ENCODE peak calls at places on chromosomes 6 and 20, in ten cellular contexts. X is transverse colon, C is adrenal gland, A is right lobe of liver, U is thyroid gland, T is ovary, L is heart left ventricle, B is IMR-90, P is spleen, K is gastrocnemius medialis. I is an unnamed sample.

GRCh38 chr6:88982720-88983119 is 19.3 kb upstream of the RNGTT start:
- DNase-seq in C (peak; percentile 59), A (peak; percentile 76), P (no peak), T (peak; percentile 75), L (peak; percentile 36), K (peak; percentile 69), B (peak; percentile 79), X (no peak), U (peak; percentile 53), I (no peak)

GRCh38 chr6:27777614-27778355 is 134.4 kb downstream of the OR2B2 start:
- DNase-seq in C (no peak), T (no peak), X (no peak), U (no peak), P (no peak), K (no peak), B (no peak), A (no peak), L (no peak), I (no peak)

GRCh38 chr6:53547815-53548496 is 3.1 kb upstream of the GCLC start:
- DNase-seq in T (peak; percentile 97), C (peak; percentile 98), L (peak; percentile 98), P (peak; percentile 99), K (peak; percentile 97), B (peak; percentile 97), U (peak; percentile 98), A (peak; percentile 99), X (peak; percentile 98), I (no peak)

GRCh38 chr6:138795809-138796469 is at the start of gene ECT2L:
- DNase-seq in P (peak; percentile 86), T (peak; percentile 63), K (no peak), U (peak; percentile 66), L (peak; percentile 84), B (no peak), X (peak; percentile 83), A (peak; percentile 49), C (peak; percentile 77), I (no peak)

GRCh38 chr6:155872961-155873360 is 417.3 kb upstream of the NOX3 start:
- DNase-seq in T (no peak), L (no peak), P (no peak), C (no peak), U (no peak), X (no peak), B (no peak), A (no peak), K (no peak), I (no peak)

GRCh38 chr6:7589949-7590917 is at the start of gene SNRNP48:
- DNase-seq in A (peak; percentile 95), B (peak; percentile 91), T (peak; percentile 95), C (peak; percentile 96), X (peak; percentile 96), P (peak; percentile 96), U (peak; percentile 98), L (peak; percentile 96), K (peak; percentile 93), I (no peak)

GRCh38 chr20:10077886-10078285 is 43.1 kb downstream of the ANKEF1 start:
- DNase-seq in L (no peak), B (no peak), A (no peak), P (no peak), T (no peak), X (no peak), U (no peak), C (no peak), K (no peak), I (no peak)

GRCh38 chr6:47182291-47182957 is 127.3 kb downstream of the TNFRSF21 start:
- DNase-seq in X (no peak), C (no peak), A (no peak), P (no peak), U (peak; percentile 41), T (no peak), B (no peak), L (no peak), K (no peak), I (no peak)

GRCh38 chr20:1423625-1424106 is 30.8 kb upstream of the FKBP1A start:
- DNase-seq in U (no peak), T (no peak), X (peak; percentile 65), A (no peak), K (no peak), P (no peak), B (peak; percentile 69), L (no peak), C (peak; percentile 47), I (no peak)

GRCh38 chr20:44083220-44083933 is 103.6 kb downstream of the JPH2 start:
- DNase-seq in C (no peak), L (peak; percentile 52), B (peak; percentile 58), K (peak; percentile 80), P (no peak), T (no peak), X (no peak), U (no peak), A (no peak), I (peak; percentile 54)

GRCh38 chr6:21586300-21586699 is 7.3 kb upstream of the SOX4 start:
- DNase-seq in P (no peak), U (no peak), C (no peak), A (no peak), X (no peak), B (no peak), T (no peak), L (no peak), K (no peak), I (no peak)

GRCh38 chr6:21586760-21587181 is 6.8 kb upstream of the SOX4 start:
- DNase-seq in L (no peak), B (no peak), T (no peak), A (no peak), C (no peak), X (no peak), K (no peak), P (no peak), U (no peak), I (no peak)

GRCh38 chr6:21588812-21589811 is 4.4 kb upstream of the SOX4 start:
- DNase-seq in P (peak; percentile 97), T (peak; percentile 91), A (peak; percentile 89), U (peak; percentile 86), B (peak; percentile 90), K (peak; percentile 44), L (peak; percentile 88), X (peak; percentile 91), C (peak; percentile 92), I (no peak)

GRCh38 chr6:21587925-21588811 is 5.4 kb upstream of the SOX4 start:
- DNase-seq in T (peak; percentile 75), B (peak; percentile 44), X (peak; percentile 69), C (peak; percentile 40), L (peak; percentile 55), A (no peak), K (no peak), P (peak; percentile 88), U (peak; percentile 33), I (no peak)

GRCh38 chr6:21587182-21587924 is 6.2 kb upstream of the SOX4 start:
- DNase-seq in T (peak; percentile 79), L (peak; percentile 58), B (peak; percentile 58), U (peak; percentile 56), P (peak; percentile 85), X (peak; percentile 72), C (peak; percentile 52), A (peak; percentile 62), K (peak; percentile 18), I (no peak)
- TF ChIP-seq POLR2A in T (peak; percentile 10), L (no peak), B (no peak), U (no peak), P (no peak), X (peak; percentile 56), C (peak; percentile 16), A (no peak), K (no peak), I (no peak)

GRCh38 chr20:59157961-59158541 is 5.6 kb upstream of the ZNF831 start:
- DNase-seq in K (no peak), P (no peak), B (no peak), C (no peak), L (no peak), U (no peak), T (no peak), A (no peak), X (no peak), I (no peak)

GRCh38 chr20:59161626-59162170 is 1.9 kb upstream of the ZNF831 start:
- DNase-seq in T (no peak), L (no peak), K (no peak), A (no peak), P (no peak), B (no peak), C (no peak), X (no peak), U (no peak), I (no peak)

GRCh38 chr20:59158673-59159072 is 4.9 kb upstream of the ZNF831 start:
- DNase-seq in C (no peak), U (no peak), T (no peak), A (no peak), L (no peak), K (no peak), X (no peak), B (no peak), P (no peak), I (peak; percentile 61)

GRCh38 chr20:59159091-59159821 is 4.4 kb upstream of the ZNF831 start:
- DNase-seq in B (no peak), X (peak; percentile 35), U (no peak), C (no peak), A (no peak), L (no peak), P (no peak), K (no peak), T (no peak), I (peak; percentile 77)

GRCh38 chr20:59159822-59160740 is 3.5 kb upstream of the ZNF831 start:
- DNase-seq in K (no peak), X (peak; percentile 40), L (no peak), B (no peak), A (no peak), T (no peak), C (no peak), P (no peak), U (no peak), I (peak; percentile 79)
- H3K27me3 ChIP-seq in K (peaks cover 3% of the 10 kb centered on the region), X (no peaks in the 10 kb centered on the region), L (peaks cover 10% of the 10 kb centered on the region), B (no peaks in the 10 kb centered on the region), A (no peaks in the 10 kb centered on the region), T (no peaks in the 10 kb centered on the region), C (peaks cover 5% of the 10 kb centered on the region), P (peaks cover 8% of the 10 kb centered on the region), U (no peaks in the 10 kb centered on the region), I (no peaks in the 10 kb centered on the region)

GRCh38 chr6:18264338-18265098 is at the start of gene DEK:
- DNase-seq in X (peak; percentile 89), L (peak; percentile 90), T (peak; percentile 90), C (peak; percentile 89), A (peak; percentile 90), P (peak; percentile 94), B (peak; percentile 81), K (peak; percentile 80), U (peak; percentile 88), I (no peak)
- TF ChIP-seq POLR2A in X (peak; percentile 30), L (no peak), T (peak; percentile 49), C (peak; percentile 62), A (peak; percentile 49), P (peak; percentile 27), B (peak; percentile 65), K (peak; percentile 58), U (no peak), I (no peak)

DNA sequence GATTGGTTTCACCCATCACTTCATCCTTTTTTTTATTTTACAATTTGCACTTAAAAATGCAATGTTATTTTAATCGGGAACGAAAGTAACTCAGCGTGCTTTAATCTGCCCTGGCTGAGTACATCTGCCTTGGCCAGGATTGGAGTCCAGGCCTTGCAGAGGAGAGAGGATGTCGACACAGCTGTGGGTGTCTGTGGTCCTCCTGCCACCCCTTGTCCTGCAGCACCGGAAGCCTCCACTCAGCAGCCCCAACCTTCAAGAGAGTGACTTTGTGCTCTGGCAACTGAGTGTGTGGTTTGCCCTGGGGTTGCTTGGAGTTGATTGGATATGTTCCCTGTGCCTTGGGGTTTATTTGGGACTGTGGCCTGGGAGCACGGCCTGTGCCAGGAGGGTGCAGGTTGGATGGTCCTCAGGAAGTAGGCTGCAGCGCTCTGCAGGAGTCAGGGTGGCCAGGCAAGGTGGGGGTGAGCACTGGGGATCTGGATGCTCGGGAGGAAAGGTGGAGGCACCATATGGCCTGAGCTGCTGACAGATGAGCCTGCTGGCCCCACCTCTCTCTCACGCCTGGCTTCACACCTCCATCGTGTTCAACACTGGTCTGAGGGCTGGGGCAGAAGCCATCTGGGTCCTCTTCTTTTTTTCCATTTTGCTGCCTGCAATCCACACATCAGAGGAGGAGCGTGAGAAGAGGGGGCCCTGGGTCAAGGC is 4.3 kb downstream of the MYT1 start:
- DNase-seq in A (no peak), C (no peak), P (no peak), K (no peak), U (no peak), B (no peak), L (no peak), T (no peak), X (no peak), I (no peak)
- H3K27me3 ChIP-seq in A (no peaks in the 10 kb centered on the region), C (peaks cover 22% of the 10 kb centered on the region), P (peaks cover 62% of the 10 kb centered on the region), K (peaks cover 42% of the 10 kb centered on the region), U (no peaks in the 10 kb centered on the region), B (peaks cover 59% of the 10 kb centered on the region), L (peaks cover 68% of the 10 kb centered on the region), T (no peaks in the 10 kb centered on the region), X (peaks cover 52% of the 10 kb centered on the region), I (peaks cover 3% of the 10 kb centered on the region)